ENCODE peak calls at places on chromosomes 1 and 21, in six cellular contexts. One of them, this sample, is unnamed.

GRCh38 chr1:111878649-111879048 is 110.8 kb downstream of the KCND3 start:
- DNase-seq in H1: no peak
- DNase-seq in neuronal stem cell: no peak
- DNase-seq in H9: no peak
- DNase-seq in IMR-90: no peak
- DNase-seq in mesenchymal stem cell: peak; percentile 15
- DNase-seq in this sample: no peak

GRCh38 chr21:33968082-33968997 is 52.7 kb upstream of the ATP5PO start:
- DNase-seq in mesenchymal stem cell: peak; percentile 80
- DNase-seq in H1: no peak
- DNase-seq in neuronal stem cell: no peak
- DNase-seq in H9: no peak
- DNase-seq in IMR-90: peak; percentile 64
- DNase-seq in this sample: no peak

GRCh38 chr1:88224940-88225339 is 459.1 kb upstream of the PKN2 start:
- DNase-seq in mesenchymal stem cell: no peak
- DNase-seq in IMR-90: no peak
- DNase-seq in H9: no peak
- DNase-seq in H1: no peak
- DNase-seq in neuronal stem cell: no peak
- DNase-seq in this sample: no peak

GRCh38 chr1:53835491-53835890 is 2.6 kb downstream of the NDC1 start:
- DNase-seq in IMR-90: peak; percentile 82
- DNase-seq in H1: no peak
- DNase-seq in H9: no peak
- DNase-seq in mesenchymal stem cell: peak; percentile 7
- DNase-seq in neuronal stem cell: no peak
- DNase-seq in this sample: peak; percentile 40

GRCh38 chr1:118485757-118486156 is 300.7 kb upstream of the SPAG17 start:
- DNase-seq in neuronal stem cell: no peak
- DNase-seq in H1: no peak
- DNase-seq in H9: no peak
- DNase-seq in IMR-90: no peak
- DNase-seq in mesenchymal stem cell: no peak
- DNase-seq in this sample: no peak

GRCh38 chr1:207088731-207089626 is at the start of gene C4BPB:
- DNase-seq in IMR-90: no peak
- DNase-seq in neuronal stem cell: no peak
- DNase-seq in H9: no peak
- DNase-seq in mesenchymal stem cell: no peak
- DNase-seq in H1: no peak
- DNase-seq in this sample: no peak

GRCh38 chr1:54051936-54052469 is 1.0 kb downstream of the TMEM59 start:
- DNase-seq in neuronal stem cell: no peak
- DNase-seq in mesenchymal stem cell: no peak
- DNase-seq in IMR-90: no peak
- DNase-seq in H9: no peak
- DNase-seq in H1: no peak
- DNase-seq in this sample: peak; percentile 9

GRCh38 chr1:231931146-231931545 is 304.6 kb downstream of the DISC1 start:
- DNase-seq in neuronal stem cell: no peak
- DNase-seq in H9: no peak
- DNase-seq in H1: no peak
- DNase-seq in mesenchymal stem cell: no peak
- DNase-seq in IMR-90: no peak
- DNase-seq in this sample: no peak

GRCh38 chr1:238223067-238223640 is 332.4 kb upstream of the ZP4 start:
- DNase-seq in neuronal stem cell: no peak
- DNase-seq in H9: no peak
- DNase-seq in mesenchymal stem cell: no peak
- DNase-seq in H1: no peak
- DNase-seq in IMR-90: no peak
- DNase-seq in this sample: no peak

GRCh38 chr1:76576876-76577817 is 290.1 kb upstream of the ST6GALNAC5 start:
- DNase-seq in neuronal stem cell: no peak
- DNase-seq in H9: no peak
- DNase-seq in IMR-90: no peak
- DNase-seq in mesenchymal stem cell: no peak
- DNase-seq in H1: no peak
- DNase-seq in this sample: no peak

GRCh38 chr1:176531036-176531435 is 68.1 kb downstream of the PAPPA2 start:
- DNase-seq in H9: no peak
- DNase-seq in H1: no peak
- DNase-seq in mesenchymal stem cell: no peak
- DNase-seq in neuronal stem cell: no peak
- DNase-seq in IMR-90: no peak
- DNase-seq in this sample: no peak

GRCh38 chr1:226526801-226527595 is 21.6 kb upstream of the STUM start:
- DNase-seq in neuronal stem cell: peak; percentile 9
- DNase-seq in mesenchymal stem cell: peak; percentile 18
- DNase-seq in H9: peak; percentile 85
- DNase-seq in IMR-90: peak; percentile 9
- DNase-seq in H1: no peak
- DNase-seq in this sample: peak; percentile 68

GRCh38 chr1:48200166-48200900 is 22.2 kb upstream of the SLC5A9 start:
- DNase-seq in H1: no peak
- DNase-seq in neuronal stem cell: no peak
- DNase-seq in IMR-90: no peak
- DNase-seq in H9: no peak
- DNase-seq in mesenchymal stem cell: no peak
- DNase-seq in this sample: no peak

GRCh38 chr1:206685749-206686485 is 1.2 kb downstream of the MAPKAPK2 start:
- DNase-seq in neuronal stem cell: peak; percentile 61
- DNase-seq in IMR-90: peak; percentile 80
- DNase-seq in mesenchymal stem cell: peak; percentile 88
- DNase-seq in H9: no peak
- DNase-seq in H1: no peak
- DNase-seq in this sample: peak; percentile 68

GRCh38 chr1:78210167-78210566 is 164.4 kb downstream of the GIPC2 start:
- DNase-seq in H1: no peak
- DNase-seq in neuronal stem cell: no peak
- DNase-seq in IMR-90: peak; percentile 65
- DNase-seq in H9: no peak
- DNase-seq in mesenchymal stem cell: no peak
- DNase-seq in this sample: no peak

GRCh38 chr1:162179121-162179520 is 109.6 kb downstream of the NOS1AP start:
- DNase-seq in H9: no peak
- DNase-seq in IMR-90: no peak
- DNase-seq in H1: no peak
- DNase-seq in neuronal stem cell: no peak
- DNase-seq in mesenchymal stem cell: no peak
- DNase-seq in this sample: no peak

GRCh38 chr1:202805886-202806511 is 2.2 kb downstream of the KDM5B start:
- DNase-seq in H9: no peak
- DNase-seq in mesenchymal stem cell: peak; percentile 40
- DNase-seq in neuronal stem cell: no peak
- DNase-seq in H1: no peak
- DNase-seq in IMR-90: peak; percentile 12
- DNase-seq in this sample: no peak

GRCh38 chr1:31798433-31799195 is 17.2 kb downstream of the SPOCD1 start:
- DNase-seq in neuronal stem cell: no peak
- DNase-seq in mesenchymal stem cell: peak; percentile 91
- DNase-seq in H9: no peak
- DNase-seq in IMR-90: peak; percentile 90
- DNase-seq in H1: no peak
- DNase-seq in this sample: no peak

GRCh38 chr1:40755052-40755451 is 28.5 kb upstream of the KCNQ4 start:
- DNase-seq in neuronal stem cell: no peak
- DNase-seq in H1: no peak
- DNase-seq in mesenchymal stem cell: peak; percentile 22
- DNase-seq in H9: no peak
- DNase-seq in IMR-90: no peak
- DNase-seq in this sample: no peak

GRCh38 chr1:180911640-180912161 is 996 bp upstream of the KIAA1614 start:
- DNase-seq in IMR-90: peak; percentile 19
- DNase-seq in H9: peak; percentile 43
- DNase-seq in H1: no peak
- DNase-seq in mesenchymal stem cell: peak; percentile 38
- DNase-seq in neuronal stem cell: no peak
- DNase-seq in this sample: peak; percentile 24

GRCh38 chr1:178033019-178033418 is 60.9 kb upstream of the RASAL2 start:
- DNase-seq in H1: no peak
- DNase-seq in mesenchymal stem cell: no peak
- DNase-seq in IMR-90: no peak
- DNase-seq in neuronal stem cell: no peak
- DNase-seq in H9: no peak
- DNase-seq in this sample: peak; percentile 25

DNA sequence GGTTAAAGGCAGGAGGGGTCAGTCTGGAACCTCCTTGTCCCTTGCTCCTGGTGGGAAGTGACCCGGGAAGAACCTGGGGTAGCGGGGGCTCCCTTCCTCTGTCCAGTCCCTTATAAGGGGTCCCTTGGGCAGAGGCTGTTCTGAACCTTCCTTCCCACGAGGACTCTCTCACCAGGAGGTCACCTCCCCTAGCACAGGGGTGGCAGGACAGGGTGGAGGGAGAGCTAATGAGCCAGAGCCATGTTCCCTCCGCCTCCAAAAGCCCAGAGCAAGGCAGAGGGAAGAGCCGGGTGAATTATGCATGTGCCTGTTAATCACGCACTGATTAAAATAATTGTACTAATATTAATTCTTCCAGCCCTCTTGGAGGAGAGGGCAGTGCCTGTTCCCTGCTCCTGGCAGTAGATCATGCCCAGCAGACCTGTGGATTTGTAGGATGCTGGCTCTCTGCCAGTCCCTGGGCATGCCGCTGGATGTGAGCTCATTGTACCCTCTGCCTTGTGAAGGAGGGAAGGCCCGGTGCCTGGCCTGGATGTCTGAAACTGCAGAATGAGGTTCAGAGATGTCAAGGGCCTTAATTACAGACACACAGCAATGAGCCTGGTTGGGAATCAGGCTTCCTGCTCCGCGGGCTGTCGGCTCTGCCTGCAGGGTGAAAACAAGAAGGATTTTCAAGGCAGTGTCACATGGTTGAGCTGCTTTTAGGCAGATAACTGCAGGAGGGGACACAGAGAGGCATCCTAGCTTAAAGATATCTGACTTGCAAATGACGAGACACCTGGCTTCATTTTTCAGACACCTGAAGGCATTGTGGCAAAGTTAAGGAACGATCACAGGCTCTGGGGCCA is 68.2 kb downstream of the IGSF21 start:
- DNase-seq in mesenchymal stem cell: no peak
- DNase-seq in neuronal stem cell: no peak
- DNase-seq in IMR-90: no peak
- DNase-seq in H9: peak; percentile 59
- DNase-seq in H1: no peak
- DNase-seq in this sample: no peak
- H2AK5ac ChIP-seq in mesenchymal stem cell: no peak overlapping the region
- H2AK5ac ChIP-seq in neuronal stem cell: no peak overlapping the region
- H2AK5ac ChIP-seq in IMR-90: no peak overlapping the region
- H2AK5ac ChIP-seq in H9: no peak overlapping the region
- H2AK5ac ChIP-seq in H1: peak overlapping the region; percentile 57
- H2AK5ac ChIP-seq in this sample: no peak overlapping the region

GRCh38 chr21:17003221-17003620 is 509.6 kb upstream of the CXADR start:
- DNase-seq in H1: no peak
- DNase-seq in mesenchymal stem cell: peak; percentile 20
- DNase-seq in H9: no peak
- DNase-seq in IMR-90: peak; percentile 61
- DNase-seq in neuronal stem cell: no peak
- DNase-seq in this sample: no peak
- H3K18ac ChIP-seq in H1: no peak overlapping the region
- H3K18ac ChIP-seq in mesenchymal stem cell: no peak overlapping the region
- H3K18ac ChIP-seq in H9: no peak overlapping the region
- H3K18ac ChIP-seq in IMR-90: no peak overlapping the region
- H3K18ac ChIP-seq in neuronal stem cell: no peak overlapping the region
- H3K18ac ChIP-seq in this sample: no peak overlapping the region

DNA sequence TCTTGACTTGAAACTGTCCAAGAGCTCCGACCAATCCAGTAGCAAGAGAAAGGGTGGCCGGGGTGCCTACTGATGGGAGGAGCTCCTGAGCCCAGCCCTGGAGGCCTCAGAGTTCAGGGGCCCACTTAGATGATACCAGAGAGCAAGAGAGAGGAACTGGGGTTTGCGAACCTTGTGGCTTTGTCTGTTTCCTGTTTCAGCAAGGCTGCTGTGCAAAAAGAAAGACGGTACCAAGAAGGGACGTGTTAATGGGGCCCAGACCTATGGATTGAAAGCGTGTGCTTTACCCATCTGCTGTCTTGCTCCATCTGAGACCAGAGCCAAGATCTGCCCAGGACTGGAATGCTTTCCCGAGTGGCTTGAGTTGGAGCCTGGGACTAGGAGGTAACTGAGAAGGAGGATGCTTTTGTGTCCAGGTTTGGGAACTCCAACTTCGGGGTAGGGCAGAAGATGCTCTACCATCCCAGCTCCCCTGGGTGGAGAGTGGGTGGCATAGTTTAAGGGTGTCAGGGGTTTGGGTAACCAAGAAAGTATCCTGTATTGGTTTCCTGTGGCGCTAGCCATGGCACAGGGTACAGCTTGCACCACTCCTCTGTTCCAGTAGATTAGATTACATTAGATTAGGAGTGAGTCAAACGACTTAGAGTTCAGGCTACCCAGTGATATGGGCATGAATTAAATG is at the start of gene TRAF3IP3:
- DNase-seq in mesenchymal stem cell: no peak
- DNase-seq in neuronal stem cell: no peak
- DNase-seq in IMR-90: no peak
- DNase-seq in H9: no peak
- DNase-seq in H1: no peak
- DNase-seq in this sample: no peak
- H2AFZ ChIP-seq in mesenchymal stem cell: no peak within 1 kb of the TSS
- H2AFZ ChIP-seq in neuronal stem cell: no peak within 1 kb of the TSS
- H2AFZ ChIP-seq in IMR-90: no peak within 1 kb of the TSS
- H2AFZ ChIP-seq in H9: no peak within 1 kb of the TSS
- H2AFZ ChIP-seq in H1: no peak within 1 kb of the TSS
- H2AFZ ChIP-seq in this sample: no peak within 1 kb of the TSS

GRCh38 chr1:43066578-43066977 is 105.5 kb downstream of the EBNA1BP2 start:
- DNase-seq in H9: no peak
- DNase-seq in H1: no peak
- DNase-seq in neuronal stem cell: no peak
- DNase-seq in IMR-90: no peak
- DNase-seq in mesenchymal stem cell: no peak
- DNase-seq in this sample: no peak

GRCh38 chr1:43062527-43063080 is 103.9 kb upstream of the SLC2A1 start:
- DNase-seq in neuronal stem cell: no peak
- DNase-seq in H9: no peak
- DNase-seq in mesenchymal stem cell: no peak
- DNase-seq in H1: no peak
- DNase-seq in IMR-90: no peak
- DNase-seq in this sample: no peak

GRCh38 chr1:43063394-43064219 is 104.9 kb upstream of the SLC2A1 start:
- DNase-seq in mesenchymal stem cell: no peak
- DNase-seq in H9: no peak
- DNase-seq in IMR-90: no peak
- DNase-seq in neuronal stem cell: no peak
- DNase-seq in H1: no peak
- DNase-seq in this sample: no peak

GRCh38 chr1:43067233-43067745 is 104.8 kb downstream of the EBNA1BP2 start:
- DNase-seq in H9: no peak
- DNase-seq in H1: no peak
- DNase-seq in mesenchymal stem cell: no peak
- DNase-seq in neuronal stem cell: no peak
- DNase-seq in IMR-90: no peak
- DNase-seq in this sample: no peak

DNA sequence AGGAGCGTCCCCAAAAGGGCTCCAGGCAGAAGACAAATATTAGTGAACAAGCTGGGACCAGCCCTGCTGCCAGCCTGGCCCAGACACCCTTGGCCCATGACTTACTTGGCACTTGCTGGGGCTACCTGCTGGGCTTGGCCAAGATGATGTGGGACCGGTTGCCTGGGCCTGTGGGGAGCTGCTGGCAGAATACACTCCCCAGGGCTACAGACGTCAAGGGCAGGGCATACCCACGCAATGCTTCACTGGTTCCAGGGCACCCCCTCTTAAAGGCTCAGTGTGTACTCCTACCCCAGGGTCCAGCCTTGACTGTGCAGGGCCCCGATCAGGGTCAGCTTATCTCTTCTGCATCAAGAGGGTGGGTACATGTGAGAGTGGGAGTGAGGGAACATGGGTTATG is 106.5 kb upstream of the SLC2A1 start:
- DNase-seq in H1: no peak
- DNase-seq in neuronal stem cell: no peak
- DNase-seq in H9: no peak
- DNase-seq in IMR-90: no peak
- DNase-seq in mesenchymal stem cell: no peak
- DNase-seq in this sample: no peak
- H2AK5ac ChIP-seq in H1: peak overlapping the region; percentile 45
- H2AK5ac ChIP-seq in neuronal stem cell: peak overlapping the region; percentile 42
- H2AK5ac ChIP-seq in H9: no peak overlapping the region
- H2AK5ac ChIP-seq in IMR-90: no peak overlapping the region
- H2AK5ac ChIP-seq in mesenchymal stem cell: no peak overlapping the region
- H2AK5ac ChIP-seq in this sample: peak overlapping the region; percentile 24